ENCODE peak calls at places on chromosomes 1 and 21, in four cellular contexts. J is GM12878, S is K562, H is HepG2. V is an unnamed sample.

GRCh38 chr21:45880097-45881068 is 101.2 kb upstream of the COL6A1 start:
- DNase-seq in H (peak; percentile 71), S (peak; percentile 64), J (no peak), V (peak; percentile 86)

GRCh38 chr1:222769968-222770620 is 33.1 kb downstream of the FAM177B start:
- DNase-seq in J (no peak), H (no peak), S (no peak), V (no peak)

GRCh38 chr1:150302338-150302737 is 8.7 kb downstream of the MRPS21 start:
- DNase-seq in S (no peak), J (no peak), H (no peak), V (no peak)

GRCh38 chr1:55947446-55947845 is 631.9 kb downstream of the PLPP3 start:
- DNase-seq in H (no peak), S (no peak), J (no peak), V (no peak)

GRCh38 chr1:30085814-30086770 is 637.3 kb downstream of the MATN1 start:
- DNase-seq in S (peak; percentile 85), J (no peak), H (peak; percentile 8), V (peak; percentile 86)

GRCh38 chr1:196407358-196408041 is 200.7 kb downstream of the KCNT2 start:
- DNase-seq in J (no peak), S (no peak), H (no peak), V (no peak)

GRCh38 chr1:82139751-82140468 is 339.2 kb downstream of the ADGRL2 start:
- DNase-seq in S (no peak), J (no peak), H (no peak), V (no peak)

GRCh38 chr21:38286739-38287426 is 30.1 kb downstream of the KCNJ15 start:
- DNase-seq in J (no peak), H (no peak), S (no peak), V (no peak)

GRCh38 chr1:38059632-38060286 is 13.2 kb upstream of the POU3F1 start:
- DNase-seq in J (no peak), S (no peak), H (no peak), V (no peak)

GRCh38 chr21:28521932-28522826 is 470.5 kb downstream of the LTN1 start:
- DNase-seq in H (no peak), J (no peak), S (no peak), V (no peak)

GRCh38 chr21:42513985-42514882 is 582 bp downstream of the SLC37A1 start:
- DNase-seq in H (no peak), S (peak; percentile 43), J (no peak), V (peak; percentile 58)

GRCh38 chr21:46545911-46546310 is 59.0 kb downstream of the S100B start:
- DNase-seq in H (no peak), S (no peak), J (no peak), V (no peak)

GRCh38 chr1:3640113-3640932 is 9.6 kb downstream of the WRAP73 start:
- DNase-seq in S (no peak), H (no peak), J (no peak), V (no peak)

GRCh38 chr1:3759800-3760199 is 7.5 kb downstream of the CCDC27 start:
- DNase-seq in S (no peak), J (no peak), H (no peak), V (no peak)

GRCh38 chr1:9792156-9793042 is 31.4 kb downstream of the CLSTN1 start:
- DNase-seq in S (peak; percentile 10), H (no peak), J (no peak), V (peak; percentile 68)

GRCh38 chr21:20996421-20997307 is 1.5 kb upstream of the NCAM2 start:
- DNase-seq in J (no peak), S (no peak), H (no peak), V (no peak)

DNA sequence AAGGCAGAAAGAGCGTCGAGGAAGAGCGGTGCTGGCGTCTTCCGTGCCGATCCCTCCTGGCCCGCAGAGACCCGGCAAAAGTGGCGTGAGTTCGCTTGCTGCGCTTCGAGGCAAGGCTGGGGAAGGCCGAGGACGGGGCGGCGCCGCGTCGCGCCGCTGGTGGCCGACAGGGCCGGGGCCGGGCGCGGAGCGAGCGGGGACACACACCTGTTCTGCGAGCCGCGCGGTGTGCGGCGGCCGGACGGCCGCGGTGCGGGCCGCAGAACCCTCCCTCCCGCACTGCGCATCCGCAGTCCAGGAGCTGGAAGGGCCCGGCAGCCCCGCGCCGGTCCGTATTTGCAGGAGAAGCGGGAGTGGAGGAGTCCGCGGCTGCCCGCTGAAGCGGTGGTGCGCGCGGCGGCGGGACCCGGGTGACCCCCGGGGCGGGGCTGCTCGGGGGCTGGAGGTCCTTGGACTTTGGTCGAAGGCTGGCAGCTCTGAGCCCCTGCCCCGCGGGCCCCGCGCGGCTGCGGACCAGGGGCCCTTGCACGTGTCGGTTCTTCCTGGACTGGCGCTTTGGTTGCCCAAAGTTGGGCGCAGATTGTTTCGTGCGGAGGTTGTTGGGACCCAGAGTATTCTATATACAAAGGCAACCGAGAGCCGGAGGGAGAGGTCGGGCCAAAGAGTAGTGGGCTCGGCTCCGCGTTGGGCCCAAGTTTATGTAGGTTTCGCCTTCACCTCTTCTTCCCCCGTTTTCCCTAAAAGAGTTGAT is 2.5 kb downstream of the RNF220 start:
- DNase-seq in H (no peak), S (no peak), J (no peak), V (no peak)
- TF ChIP-seq TARDBP in H (no peak), S (no peak), J (no peak), V (no peak)

GRCh38 chr1:166616206-166616605 is 223.1 kb upstream of the POGK start:
- DNase-seq in H (no peak), J (no peak), S (no peak), V (no peak)
- TF ChIP-seq TARDBP in H (no peak), J (no peak), S (no peak), V (no peak)

GRCh38 chr1:226491093-226491850 is 57.3 kb upstream of the STUM start:
- DNase-seq in H (no peak), J (no peak), S (no peak), V (no peak)
- TF ChIP-seq TARDBP in H (no peak), J (no peak), S (no peak), V (no peak)

GRCh38 chr1:181768216-181768929 is 285.1 kb downstream of the CACNA1E start:
- DNase-seq in S (no peak), J (peak; percentile 4), H (no peak), V (no peak)

GRCh38 chr1:181767001-181767708 is 283.8 kb downstream of the CACNA1E start:
- DNase-seq in H (no peak), J (no peak), S (no peak), V (no peak)

GRCh38 chr1:181765627-181766026 is 282.3 kb downstream of the CACNA1E start:
- DNase-seq in S (no peak), H (no peak), J (no peak), V (no peak)

GRCh38 chr1:181768930-181769280 is 285.6 kb downstream of the CACNA1E start:
- DNase-seq in S (no peak), H (no peak), J (no peak), V (no peak)

GRCh38 chr1:181763736-181764135 is 280.4 kb downstream of the CACNA1E start:
- DNase-seq in S (no peak), H (no peak), J (no peak), V (no peak)
- TF ChIP-seq TARDBP in S (no peak), H (no peak), J (no peak), V (no peak)

DNA sequence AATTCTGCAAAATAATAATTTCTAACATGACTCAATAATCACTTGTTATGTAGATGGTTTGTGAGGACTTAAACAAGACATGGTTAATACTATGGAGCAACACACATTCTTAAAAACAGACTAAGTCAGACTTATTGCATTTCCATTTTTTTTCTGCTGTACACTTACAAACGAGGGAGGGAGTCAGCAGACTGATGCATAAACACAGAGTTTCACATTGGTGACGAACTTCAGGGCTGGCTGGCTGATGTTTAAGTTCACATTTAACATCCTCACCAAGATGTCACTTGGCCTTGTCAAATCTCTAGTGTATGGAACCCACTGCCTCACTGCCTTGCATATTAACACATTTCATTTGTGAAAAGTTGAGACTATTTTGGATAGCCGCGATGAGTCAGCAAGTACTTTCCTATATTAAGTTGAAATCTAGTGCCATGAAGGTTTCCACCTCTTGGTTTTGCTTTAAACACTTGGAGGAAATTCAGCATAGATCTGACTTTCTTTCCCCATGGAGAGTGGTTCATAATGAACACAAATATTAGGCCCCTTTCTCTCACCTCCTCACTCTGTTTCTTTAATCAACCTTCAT is 337.5 kb upstream of the RUNX1 start:
- DNase-seq in H (no peak), S (no peak), J (no peak), V (no peak)
- TF ChIP-seq TARDBP in H (no peak), S (no peak), J (no peak), V (no peak)

GRCh38 chr1:158806909-158807601 is 24.1 kb upstream of the MNDA start:
- DNase-seq in J (no peak), S (no peak), H (no peak), V (no peak)
- TF ChIP-seq TARDBP in J (no peak), S (no peak), H (no peak), V (no peak)

GRCh38 chr1:60132985-60133673 is 59.6 kb upstream of the C1orf87 start:
- DNase-seq in J (no peak), S (no peak), H (no peak), V (no peak)
- TF ChIP-seq TARDBP in J (no peak), S (no peak), H (no peak), V (no peak)

V was measured in HEK293T.